ENCODE peak calls at places on chromosomes 4 and X, in seven cellular contexts. One of them, this sample, is unnamed.

GRCh38 chr4:63589796-63590195 is 819.5 kb downstream of the TECRL start:
- DNase-seq in IMR-90: no peak
- DNase-seq in ovary: no peak
- DNase-seq in CD8-positive, alpha-beta T cell: no peak
- DNase-seq in pancreas: no peak
- DNase-seq in suprapubic skin: no peak
- DNase-seq in GM06990: no peak
- DNase-seq in this sample: no peak

GRCh38 chrX:10062980-10063379 is 93.8 kb upstream of the CLCN4 start:
- DNase-seq in IMR-90: no peak
- DNase-seq in ovary: no peak
- DNase-seq in CD8-positive, alpha-beta T cell: no peak
- DNase-seq in pancreas: no peak
- DNase-seq in suprapubic skin: no peak
- DNase-seq in GM06990: no peak
- DNase-seq in this sample: no peak

GRCh38 chrX:105150557-105150956 is 69.9 kb downstream of the TEX13A start:
- DNase-seq in IMR-90: no peak
- DNase-seq in ovary: no peak
- DNase-seq in CD8-positive, alpha-beta T cell: no peak
- DNase-seq in pancreas: no peak
- DNase-seq in suprapubic skin: no peak
- DNase-seq in GM06990: no peak
- DNase-seq in this sample: no peak

GRCh38 chr4:683982-684571 is 4.9 kb downstream of the SLC49A3 start:
- DNase-seq in IMR-90: peak; percentile 57
- DNase-seq in ovary: peak; percentile 48
- DNase-seq in CD8-positive, alpha-beta T cell: no peak
- DNase-seq in pancreas: peak; percentile 78
- DNase-seq in suprapubic skin: peak; percentile 77
- DNase-seq in GM06990: peak; percentile 46
- DNase-seq in this sample: peak; percentile 73

GRCh38 chr4:114015444-114015899 is 36.0 kb upstream of the ARSJ start:
- DNase-seq in IMR-90: peak; percentile 99
- DNase-seq in ovary: no peak
- DNase-seq in CD8-positive, alpha-beta T cell: no peak
- DNase-seq in pancreas: no peak
- DNase-seq in suprapubic skin: no peak
- DNase-seq in GM06990: no peak
- DNase-seq in this sample: peak; percentile 70

GRCh38 chr4:164700471-164700870 is 53.5 kb upstream of the SMIM31 start:
- DNase-seq in IMR-90: no peak
- DNase-seq in ovary: no peak
- DNase-seq in CD8-positive, alpha-beta T cell: no peak
- DNase-seq in pancreas: peak; percentile 36
- DNase-seq in suprapubic skin: no peak
- DNase-seq in GM06990: peak; percentile 29
- DNase-seq in this sample: no peak

GRCh38 chr4:5619913-5620625 is 88.3 kb downstream of the EVC2 start:
- DNase-seq in IMR-90: no peak
- DNase-seq in ovary: no peak
- DNase-seq in CD8-positive, alpha-beta T cell: no peak
- DNase-seq in pancreas: no peak
- DNase-seq in suprapubic skin: no peak
- DNase-seq in GM06990: no peak
- DNase-seq in this sample: no peak

GRCh38 chr4:151567056-151567455 is 158.1 kb downstream of the FHIP1A start:
- DNase-seq in IMR-90: no peak
- DNase-seq in ovary: no peak
- DNase-seq in CD8-positive, alpha-beta T cell: no peak
- DNase-seq in pancreas: no peak
- DNase-seq in suprapubic skin: no peak
- DNase-seq in GM06990: peak; percentile 17
- DNase-seq in this sample: no peak

GRCh38 chr4:24440765-24441164 is 143.6 kb downstream of the DHX15 start:
- DNase-seq in IMR-90: no peak
- DNase-seq in ovary: no peak
- DNase-seq in CD8-positive, alpha-beta T cell: no peak
- DNase-seq in pancreas: no peak
- DNase-seq in suprapubic skin: no peak
- DNase-seq in GM06990: no peak
- DNase-seq in this sample: no peak

GRCh38 chr4:24443200-24443599 is 141.2 kb downstream of the DHX15 start:
- DNase-seq in IMR-90: no peak
- DNase-seq in ovary: no peak
- DNase-seq in CD8-positive, alpha-beta T cell: no peak
- DNase-seq in pancreas: no peak
- DNase-seq in suprapubic skin: no peak
- DNase-seq in GM06990: no peak
- DNase-seq in this sample: no peak
- H3K27me3 ChIP-seq in IMR-90: peaks cover 4% of the 10 kb centered on the region
- H3K27me3 ChIP-seq in ovary: no peaks in the 10 kb centered on the region
- H3K27me3 ChIP-seq in CD8-positive, alpha-beta T cell: no peaks in the 10 kb centered on the region
- H3K27me3 ChIP-seq in pancreas: no peaks in the 10 kb centered on the region
- H3K27me3 ChIP-seq in suprapubic skin: peaks cover 7% of the 10 kb centered on the region
- H3K27me3 ChIP-seq in GM06990: no peaks in the 10 kb centered on the region
- H3K27me3 ChIP-seq in this sample: peaks cover 6% of the 10 kb centered on the region

GRCh38 chrX:646796-647195 is 16.2 kb downstream of the SHOX start:
- DNase-seq in IMR-90: no peak
- DNase-seq in ovary: no peak
- DNase-seq in CD8-positive, alpha-beta T cell: no peak
- DNase-seq in pancreas: no peak
- DNase-seq in suprapubic skin: no peak
- DNase-seq in GM06990: no peak
- DNase-seq in this sample: no peak

GRCh38 chrX:643911-644303 is 13.3 kb downstream of the SHOX start:
- DNase-seq in IMR-90: no peak
- DNase-seq in ovary: no peak
- DNase-seq in CD8-positive, alpha-beta T cell: no peak
- DNase-seq in pancreas: no peak
- DNase-seq in suprapubic skin: no peak
- DNase-seq in GM06990: no peak
- DNase-seq in this sample: no peak

GRCh38 chrX:645024-645376 is 14.4 kb downstream of the SHOX start:
- DNase-seq in IMR-90: no peak
- DNase-seq in ovary: no peak
- DNase-seq in CD8-positive, alpha-beta T cell: no peak
- DNase-seq in pancreas: no peak
- DNase-seq in suprapubic skin: no peak
- DNase-seq in GM06990: no peak
- DNase-seq in this sample: no peak

GRCh38 chrX:644304-645023 is 13.9 kb downstream of the SHOX start:
- DNase-seq in IMR-90: no peak
- DNase-seq in ovary: no peak
- DNase-seq in CD8-positive, alpha-beta T cell: no peak
- DNase-seq in pancreas: peak; percentile 64
- DNase-seq in suprapubic skin: no peak
- DNase-seq in GM06990: no peak
- DNase-seq in this sample: no peak

GRCh38 chrX:646228-646495 is 15.6 kb downstream of the SHOX start:
- DNase-seq in IMR-90: no peak
- DNase-seq in ovary: no peak
- DNase-seq in CD8-positive, alpha-beta T cell: no peak
- DNase-seq in pancreas: no peak
- DNase-seq in suprapubic skin: no peak
- DNase-seq in GM06990: no peak
- DNase-seq in this sample: no peak
- H3K27me3 ChIP-seq in IMR-90: no peaks in the 10 kb centered on the region
- H3K27me3 ChIP-seq in ovary: no peaks in the 10 kb centered on the region
- H3K27me3 ChIP-seq in CD8-positive, alpha-beta T cell: no peaks in the 10 kb centered on the region
- H3K27me3 ChIP-seq in pancreas: no peaks in the 10 kb centered on the region
- H3K27me3 ChIP-seq in suprapubic skin: peaks cover 43% of the 10 kb centered on the region
- H3K27me3 ChIP-seq in GM06990: no peaks in the 10 kb centered on the region
- H3K27me3 ChIP-seq in this sample: no peaks in the 10 kb centered on the region

DNA sequence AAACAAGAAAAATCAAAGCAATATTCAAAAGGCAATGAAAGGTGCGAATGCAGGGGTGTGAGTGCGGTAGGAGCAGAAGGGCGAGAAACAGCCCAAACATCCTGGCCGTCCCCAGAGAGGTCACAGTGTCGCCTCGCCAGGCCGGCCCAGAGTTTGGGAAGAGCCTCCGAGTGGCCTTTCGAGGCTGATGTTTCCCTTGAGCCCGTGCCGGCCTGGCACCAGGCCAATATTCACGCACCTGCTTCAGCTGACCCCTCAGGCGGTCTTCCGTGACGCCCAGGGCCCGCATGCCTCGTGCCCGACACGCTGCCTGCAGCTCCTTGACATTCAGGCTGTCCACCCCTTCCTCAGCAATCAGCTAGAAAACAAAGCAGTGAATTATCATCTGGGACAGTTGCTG is 30.6 kb downstream of the LETM1 start:
- DNase-seq in IMR-90: no peak
- DNase-seq in ovary: no peak
- DNase-seq in CD8-positive, alpha-beta T cell: no peak
- DNase-seq in pancreas: no peak
- DNase-seq in suprapubic skin: no peak
- DNase-seq in GM06990: no peak
- DNase-seq in this sample: no peak
- H3K27me3 ChIP-seq in IMR-90: no peaks in the 10 kb centered on the region
- H3K27me3 ChIP-seq in ovary: no peaks in the 10 kb centered on the region
- H3K27me3 ChIP-seq in CD8-positive, alpha-beta T cell: no peaks in the 10 kb centered on the region
- H3K27me3 ChIP-seq in pancreas: no peaks in the 10 kb centered on the region
- H3K27me3 ChIP-seq in suprapubic skin: no peaks in the 10 kb centered on the region
- H3K27me3 ChIP-seq in GM06990: no peaks in the 10 kb centered on the region
- H3K27me3 ChIP-seq in this sample: no peaks in the 10 kb centered on the region

GRCh38 chrX:69018416-69019072 is 146.7 kb downstream of the PJA1 start:
- DNase-seq in IMR-90: no peak
- DNase-seq in ovary: no peak
- DNase-seq in CD8-positive, alpha-beta T cell: no peak
- DNase-seq in pancreas: no peak
- DNase-seq in suprapubic skin: no peak
- DNase-seq in GM06990: no peak
- DNase-seq in this sample: no peak

GRCh38 chrX:69021561-69021960 is 143.7 kb downstream of the PJA1 start:
- DNase-seq in IMR-90: no peak
- DNase-seq in ovary: no peak
- DNase-seq in CD8-positive, alpha-beta T cell: no peak
- DNase-seq in pancreas: no peak
- DNase-seq in suprapubic skin: no peak
- DNase-seq in GM06990: no peak
- DNase-seq in this sample: no peak

GRCh38 chrX:69021095-69021494 is 144.2 kb downstream of the PJA1 start:
- DNase-seq in IMR-90: no peak
- DNase-seq in ovary: no peak
- DNase-seq in CD8-positive, alpha-beta T cell: no peak
- DNase-seq in pancreas: no peak
- DNase-seq in suprapubic skin: no peak
- DNase-seq in GM06990: no peak
- DNase-seq in this sample: no peak

GRCh38 chrX:69020316-69020715 is 144.9 kb downstream of the PJA1 start:
- DNase-seq in IMR-90: no peak
- DNase-seq in ovary: no peak
- DNase-seq in CD8-positive, alpha-beta T cell: no peak
- DNase-seq in pancreas: no peak
- DNase-seq in suprapubic skin: no peak
- DNase-seq in GM06990: no peak
- DNase-seq in this sample: no peak

DNA sequence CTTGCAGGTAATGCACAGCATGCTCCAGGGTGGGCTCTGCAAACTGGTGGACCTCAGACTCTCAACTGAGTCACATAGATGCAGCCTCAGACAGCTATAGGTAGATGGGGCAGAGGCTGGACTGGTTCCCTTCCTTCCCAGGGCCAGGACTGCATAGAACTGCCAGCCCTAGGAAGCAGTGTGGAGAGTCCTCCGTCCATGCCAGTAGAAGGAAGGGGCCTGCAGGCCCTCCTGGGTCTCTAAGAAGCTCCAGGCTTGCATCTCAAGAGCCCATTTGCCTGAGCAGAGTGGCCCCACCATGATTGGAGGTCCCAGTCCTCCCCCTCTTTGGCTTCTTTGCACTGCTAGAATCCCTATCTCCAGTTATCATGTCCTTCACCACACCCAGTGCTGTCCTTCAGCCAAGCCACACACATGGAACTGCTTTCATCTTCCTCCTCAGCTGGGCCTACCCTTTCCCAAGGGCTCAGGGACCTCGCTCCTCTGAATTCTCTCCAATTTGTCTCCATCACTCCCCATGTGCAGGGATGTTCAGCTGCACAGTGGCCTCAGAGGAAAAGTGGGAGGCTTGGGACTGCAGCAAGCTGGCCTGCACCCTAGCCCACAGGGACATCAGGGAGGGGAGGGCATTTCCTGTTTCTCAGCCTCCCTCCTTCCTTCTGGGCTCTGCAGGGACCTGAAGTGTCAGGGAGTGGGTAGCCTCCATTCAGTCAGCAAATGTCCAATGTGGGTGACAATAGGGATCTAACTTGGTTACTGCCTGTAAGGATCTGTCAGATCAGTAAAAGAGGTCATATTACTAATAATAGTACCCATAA is 146.0 kb downstream of the PJA1 start:
- DNase-seq in IMR-90: no peak
- DNase-seq in ovary: no peak
- DNase-seq in CD8-positive, alpha-beta T cell: no peak
- DNase-seq in pancreas: no peak
- DNase-seq in suprapubic skin: no peak
- DNase-seq in GM06990: no peak
- DNase-seq in this sample: no peak
- H3K27me3 ChIP-seq in IMR-90: peaks cover 9% of the 10 kb centered on the region
- H3K27me3 ChIP-seq in ovary: no peaks in the 10 kb centered on the region
- H3K27me3 ChIP-seq in CD8-positive, alpha-beta T cell: no peaks in the 10 kb centered on the region
- H3K27me3 ChIP-seq in pancreas: no peaks in the 10 kb centered on the region
- H3K27me3 ChIP-seq in suprapubic skin: no peaks in the 10 kb centered on the region
- H3K27me3 ChIP-seq in GM06990: no peaks in the 10 kb centered on the region
- H3K27me3 ChIP-seq in this sample: peaks cover 13% of the 10 kb centered on the region

DNA sequence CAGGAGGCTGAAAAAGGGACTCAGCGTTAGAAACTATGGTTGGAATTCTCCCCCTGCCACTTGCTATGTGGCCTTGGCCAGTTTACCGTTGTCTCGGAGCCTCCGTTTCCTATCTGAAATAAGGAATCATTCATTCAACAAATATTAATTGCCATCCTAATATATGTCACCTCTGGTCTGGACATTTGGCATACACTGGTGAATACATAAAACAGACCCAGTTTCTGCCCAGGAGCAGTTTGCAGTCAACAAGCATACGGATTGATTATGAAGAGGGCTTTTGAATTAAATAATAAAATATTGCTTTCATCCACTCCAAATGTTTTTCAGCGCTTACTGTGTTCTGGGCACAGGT is 7.6 kb upstream of the GSX2 start:
- DNase-seq in IMR-90: no peak
- DNase-seq in ovary: no peak
- DNase-seq in CD8-positive, alpha-beta T cell: no peak
- DNase-seq in pancreas: no peak
- DNase-seq in suprapubic skin: no peak
- DNase-seq in GM06990: no peak
- DNase-seq in this sample: no peak
- H3K27me3 ChIP-seq in IMR-90: peaks cover 10% of the 10 kb centered on the region
- H3K27me3 ChIP-seq in ovary: no peaks in the 10 kb centered on the region
- H3K27me3 ChIP-seq in CD8-positive, alpha-beta T cell: peaks cover 26% of the 10 kb centered on the region
- H3K27me3 ChIP-seq in pancreas: peaks cover 4% of the 10 kb centered on the region
- H3K27me3 ChIP-seq in suprapubic skin: peaks cover 53% of the 10 kb centered on the region
- H3K27me3 ChIP-seq in GM06990: peaks cover 6% of the 10 kb centered on the region
- H3K27me3 ChIP-seq in this sample: peaks cover 18% of the 10 kb centered on the region

DNA sequence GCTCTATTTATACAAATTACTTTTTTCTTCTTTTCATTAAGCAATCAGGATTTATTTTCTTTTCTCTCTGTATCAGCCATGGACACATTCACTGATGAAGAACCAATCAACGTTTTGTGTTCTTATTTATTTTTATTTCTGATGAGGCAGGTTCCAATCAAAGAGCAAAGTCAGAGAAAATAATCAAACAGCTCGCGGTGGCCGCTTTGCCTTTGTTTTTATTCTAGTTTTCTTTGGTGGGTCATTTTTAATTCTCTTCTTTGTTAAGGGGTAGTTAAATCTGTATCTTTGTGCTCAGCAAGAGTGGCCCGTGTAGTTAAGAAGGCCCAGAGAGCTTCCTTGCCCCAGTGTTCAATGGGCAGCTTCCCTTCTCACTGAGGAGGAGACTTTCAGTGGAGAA is 71.4 kb downstream of the FBXO8 start:
- DNase-seq in IMR-90: no peak
- DNase-seq in ovary: no peak
- DNase-seq in CD8-positive, alpha-beta T cell: no peak
- DNase-seq in pancreas: no peak
- DNase-seq in suprapubic skin: no peak
- DNase-seq in GM06990: no peak
- DNase-seq in this sample: no peak
- H3K27me3 ChIP-seq in IMR-90: peaks cover 48% of the 10 kb centered on the region
- H3K27me3 ChIP-seq in ovary: no peaks in the 10 kb centered on the region
- H3K27me3 ChIP-seq in CD8-positive, alpha-beta T cell: peaks cover 47% of the 10 kb centered on the region
- H3K27me3 ChIP-seq in pancreas: peaks cover 3% of the 10 kb centered on the region
- H3K27me3 ChIP-seq in suprapubic skin: peaks cover 97% of the 10 kb centered on the region
- H3K27me3 ChIP-seq in GM06990: peaks cover 3% of the 10 kb centered on the region
- H3K27me3 ChIP-seq in this sample: peaks cover 37% of the 10 kb centered on the region